ENCODE peak calls at places on chromosomes 12 and 14, in seven cellular contexts. W is OCI-LY7; S is CD8-positive, alpha-beta T cell; I is AG09309; N is upper lobe of right lung; O is WTC11; R is epithelial cell of esophagus. C is an unnamed sample.
A peak's percentile ranks its signal among the peaks of the same experiment; 100 is the strongest.

GRCh38 chr14:104433401-104434213 is 146.0 kb upstream of the C14orf180 start:
- DNase-seq in W (no peak), S (peak; percentile 49), I (no peak), N (peak; percentile 59), O (peak; percentile 12), R (no peak), C (peak; percentile 31)

GRCh38 chr14:58942516-58942915 is 246.0 kb upstream of the DAAM1 start:
- DNase-seq in W (no peak), S (no peak), I (no peak), N (no peak), O (no peak), R (peak; percentile 73), C (no peak)

GRCh38 chr12:107309020-107309419 is 215.7 kb upstream of the CRY1 start:
- DNase-seq in W (no peak), S (peak; percentile 50), I (no peak), N (no peak), O (no peak), R (no peak), C (no peak)

GRCh38 chr12:67414011-67414715 is 145.0 kb downstream of the CAND1 start:
- DNase-seq in W (no peak), S (no peak), I (no peak), N (no peak), O (no peak), R (no peak), C (no peak)

GRCh38 chr14:91246051-91246852 is 1.7 kb upstream of the GPR68 start:
- DNase-seq in W (no peak), S (peak; percentile 71), I (no peak), N (no peak), O (no peak), R (no peak), C (no peak)

GRCh38 chr12:112885204-112885603 is 21.6 kb upstream of the OAS1 start:
- DNase-seq in W (no peak), S (no peak), I (no peak), N (no peak), O (no peak), R (no peak), C (no peak)

GRCh38 chr12:94282675-94283074 is 134.3 kb downstream of the PLXNC1 start:
- DNase-seq in W (no peak), S (peak; percentile 71), I (no peak), N (peak; percentile 80), O (no peak), R (no peak), C (no peak)

GRCh38 chr12:6605425-6606330 is 1.5 kb downstream of the CHD4 start:
- DNase-seq in W (peak; percentile 52), S (no peak), I (no peak), N (no peak), O (peak; percentile 47), R (peak; percentile 37), C (no peak)

GRCh38 chr12:3218150-3218845 is 141.1 kb downstream of the TSPAN9 start:
- DNase-seq in W (peak; percentile 55), S (no peak), I (peak; percentile 46), N (no peak), O (no peak), R (peak; percentile 84), C (peak; percentile 50)

GRCh38 chr12:90851800-90852718 is 102.9 kb downstream of the CCER1 start:
- DNase-seq in W (no peak), S (no peak), I (no peak), N (no peak), O (no peak), R (no peak), C (no peak)

GRCh38 chr12:6301721-6302120 is 8.8 kb upstream of the PLEKHG6 start:
- DNase-seq in W (no peak), S (no peak), I (no peak), N (no peak), O (no peak), R (no peak), C (no peak)

GRCh38 chr14:68780358-68781160 is 12.3 kb downstream of the ZFP36L1 start:
- DNase-seq in W (peak; percentile 70), S (peak; percentile 70), I (no peak), N (peak; percentile 69), O (no peak), R (no peak), C (no peak)

GRCh38 chr14:22794533-22794932 is 20.7 kb downstream of the SLC7A7 start:
- DNase-seq in W (peak; percentile 85), S (no peak), I (no peak), N (no peak), O (no peak), R (no peak), C (peak; percentile 65)

GRCh38 chr12:42643881-42644579 is 54.5 kb upstream of the PRICKLE1 start:
- DNase-seq in W (no peak), S (no peak), I (no peak), N (no peak), O (no peak), R (no peak), C (no peak)

GRCh38 chr12:123645851-123646250 is 12.2 kb downstream of the GTF2H3 start:
- DNase-seq in W (no peak), S (no peak), I (no peak), N (no peak), O (no peak), R (no peak), C (no peak)

GRCh38 chr14:35122696-35123387 is 490 bp downstream of the PRORP start:
- DNase-seq in W (peak; percentile 34), S (no peak), I (no peak), N (no peak), O (no peak), R (no peak), C (no peak)

GRCh38 chr12:108598553-108599250 is 818 bp upstream of the TMEM119 start:
- DNase-seq in W (no peak), S (no peak), I (no peak), N (no peak), O (no peak), R (no peak), C (no peak)

GRCh38 chr12:108600702-108601007 is 2.8 kb upstream of the TMEM119 start:
- DNase-seq in W (no peak), S (no peak), I (no peak), N (no peak), O (no peak), R (no peak), C (no peak)

GRCh38 chr12:108599541-108599940 is 1.7 kb upstream of the TMEM119 start:
- DNase-seq in W (no peak), S (no peak), I (no peak), N (no peak), O (no peak), R (no peak), C (no peak)

GRCh38 chr12:108602209-108602705 is 4.4 kb upstream of the TMEM119 start:
- DNase-seq in W (no peak), S (no peak), I (no peak), N (no peak), O (no peak), R (no peak), C (no peak)

GRCh38 chr12:108599948-108600701 is 2.2 kb upstream of the TMEM119 start:
- DNase-seq in W (no peak), S (no peak), I (no peak), N (no peak), O (no peak), R (no peak), C (no peak)
- TF ChIP-seq CTCF in W (peak; percentile 12), S (no peak), I (no peak), N (no peak), O (no peak), R (no peak), C (no peak)

GRCh38 chr12:51590347-51591019 is 550 bp upstream of the SCN8A start:
- DNase-seq in W (peak; percentile 90), S (peak; percentile 77), I (peak; percentile 25), N (peak; percentile 83), O (peak; percentile 87), R (peak; percentile 46), C (peak; percentile 89)
- TF ChIP-seq CTCF in W (no peak), S (peak; percentile 56), I (peak; percentile 56), N (peak; percentile 45), O (peak; percentile 68), R (peak; percentile 14), C (peak; percentile 85)

GRCh38 chr12:58347188-58347587 is 405.8 kb downstream of the ATP23 start:
- DNase-seq in W (no peak), S (no peak), I (no peak), N (no peak), O (no peak), R (no peak), C (no peak)
- TF ChIP-seq CTCF in W (no peak), S (no peak), I (no peak), N (no peak), O (no peak), R (no peak), C (no peak)

GRCh38 chr12:92261692-92262091 is 116.0 kb upstream of the BTG1 start:
- DNase-seq in W (no peak), S (no peak), I (no peak), N (no peak), O (no peak), R (no peak), C (no peak)
- TF ChIP-seq CTCF in W (no peak), S (no peak), I (no peak), N (no peak), O (no peak), R (no peak), C (no peak)

DNA sequence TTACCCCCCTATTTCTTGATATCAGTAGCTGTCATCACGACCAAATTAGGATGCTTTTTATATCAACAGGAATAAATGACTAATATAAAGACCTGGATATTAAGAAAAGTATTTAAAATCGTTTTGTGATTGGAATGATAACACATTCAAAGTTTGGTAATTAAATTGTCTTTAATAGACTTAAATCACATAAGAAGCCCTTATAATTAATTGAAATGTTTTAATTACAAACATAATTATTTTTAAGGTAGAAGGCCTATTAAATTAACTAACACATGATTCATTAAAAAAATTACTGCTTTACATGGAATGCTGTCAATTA is 412.4 kb downstream of the FUT8 start:
- DNase-seq in W (no peak), S (no peak), I (no peak), N (no peak), O (no peak), R (no peak), C (no peak)
- TF ChIP-seq CTCF in W (no peak), S (peak; percentile 50), I (no peak), N (no peak), O (no peak), R (no peak), C (no peak)